ENCODE peak calls at places on chromosomes 3 and 15, in six cellular contexts. One of them, this sample, is unnamed.

GRCh38 chr3:145286937-145287336 is 874.0 kb downstream of the PLOD2 start:
- DNase-seq in neural crest cell: no peak
- DNase-seq in CD8-positive, alpha-beta T cell: no peak
- DNase-seq in heart left ventricle: no peak
- DNase-seq in ovary: no peak
- DNase-seq in foreskin fibroblast: no peak
- DNase-seq in this sample: no peak

GRCh38 chr3:50146316-50146901 is 8.7 kb upstream of the SEMA3F start:
- DNase-seq in neural crest cell: no peak
- DNase-seq in CD8-positive, alpha-beta T cell: no peak
- DNase-seq in heart left ventricle: no peak
- DNase-seq in ovary: no peak
- DNase-seq in foreskin fibroblast: no peak
- DNase-seq in this sample: no peak

GRCh38 chr15:95247068-95247984 is 1016.0 kb downstream of the MCTP2 start:
- DNase-seq in neural crest cell: no peak
- DNase-seq in CD8-positive, alpha-beta T cell: no peak
- DNase-seq in heart left ventricle: no peak
- DNase-seq in ovary: no peak
- DNase-seq in foreskin fibroblast: peak
- DNase-seq in this sample: no peak

GRCh38 chr3:46420931-46421330 is 13.9 kb downstream of the CCRL2 start:
- DNase-seq in neural crest cell: no peak
- DNase-seq in CD8-positive, alpha-beta T cell: no peak
- DNase-seq in heart left ventricle: no peak
- DNase-seq in ovary: no peak
- DNase-seq in foreskin fibroblast: no peak
- DNase-seq in this sample: no peak

GRCh38 chr15:74367296-74367854 is at the start of gene CYP11A1:
- DNase-seq in neural crest cell: no peak
- DNase-seq in CD8-positive, alpha-beta T cell: no peak
- DNase-seq in heart left ventricle: no peak
- DNase-seq in ovary: no peak
- DNase-seq in foreskin fibroblast: no peak
- DNase-seq in this sample: no peak

GRCh38 chr3:34008836-34009479 is 210.5 kb downstream of the PDCD6IP start:
- DNase-seq in neural crest cell: no peak
- DNase-seq in CD8-positive, alpha-beta T cell: no peak
- DNase-seq in heart left ventricle: no peak
- DNase-seq in ovary: no peak
- DNase-seq in foreskin fibroblast: no peak
- DNase-seq in this sample: no peak

GRCh38 chr3:20197775-20198174 is 11.8 kb upstream of the SGO1 start:
- DNase-seq in neural crest cell: no peak
- DNase-seq in CD8-positive, alpha-beta T cell: no peak
- DNase-seq in heart left ventricle: no peak
- DNase-seq in ovary: no peak
- DNase-seq in foreskin fibroblast: no peak
- DNase-seq in this sample: no peak

GRCh38 chr3:187291001-187291511 is 481 bp downstream of the MASP1 start:
- DNase-seq in neural crest cell: no peak
- DNase-seq in CD8-positive, alpha-beta T cell: no peak
- DNase-seq in heart left ventricle: no peak
- DNase-seq in ovary: no peak
- DNase-seq in foreskin fibroblast: peak
- DNase-seq in this sample: peak

GRCh38 chr3:118628704-118629341 is 405.8 kb downstream of the IGSF11 start:
- DNase-seq in neural crest cell: peak
- DNase-seq in CD8-positive, alpha-beta T cell: no peak
- DNase-seq in heart left ventricle: peak
- DNase-seq in ovary: peak
- DNase-seq in foreskin fibroblast: peak
- DNase-seq in this sample: peak

GRCh38 chr3:66931286-66931685 is 66.8 kb upstream of the KBTBD8 start:
- DNase-seq in neural crest cell: no peak
- DNase-seq in CD8-positive, alpha-beta T cell: no peak
- DNase-seq in heart left ventricle: no peak
- DNase-seq in ovary: no peak
- DNase-seq in foreskin fibroblast: no peak
- DNase-seq in this sample: no peak

GRCh38 chr3:111238896-111239295 is 167.3 kb downstream of the NECTIN3 start:
- DNase-seq in neural crest cell: no peak
- DNase-seq in CD8-positive, alpha-beta T cell: no peak
- DNase-seq in heart left ventricle: no peak
- DNase-seq in ovary: no peak
- DNase-seq in foreskin fibroblast: no peak
- DNase-seq in this sample: no peak

GRCh38 chr3:53243165-53243564 is 12.7 kb downstream of the TKT start:
- DNase-seq in neural crest cell: peak
- DNase-seq in CD8-positive, alpha-beta T cell: no peak
- DNase-seq in heart left ventricle: no peak
- DNase-seq in ovary: no peak
- DNase-seq in foreskin fibroblast: peak
- DNase-seq in this sample: no peak

GRCh38 chr3:41167722-41168497 is 31.4 kb upstream of the CTNNB1 start:
- DNase-seq in neural crest cell: no peak
- DNase-seq in CD8-positive, alpha-beta T cell: no peak
- DNase-seq in heart left ventricle: no peak
- DNase-seq in ovary: no peak
- DNase-seq in foreskin fibroblast: no peak
- DNase-seq in this sample: no peak

GRCh38 chr3:36380171-36381031 is at the start of gene STAC:
- DNase-seq in neural crest cell: peak
- DNase-seq in CD8-positive, alpha-beta T cell: no peak
- DNase-seq in heart left ventricle: peak
- DNase-seq in ovary: no peak
- DNase-seq in foreskin fibroblast: peak
- DNase-seq in this sample: peak

GRCh38 chr3:101940521-101940992 is 91.2 kb downstream of the NFKBIZ start:
- DNase-seq in neural crest cell: no peak
- DNase-seq in CD8-positive, alpha-beta T cell: no peak
- DNase-seq in heart left ventricle: peak
- DNase-seq in ovary: no peak
- DNase-seq in foreskin fibroblast: peak
- DNase-seq in this sample: peak

GRCh38 chr3:1696654-1697275 is 401.9 kb upstream of the CNTN4 start:
- DNase-seq in neural crest cell: no peak
- DNase-seq in CD8-positive, alpha-beta T cell: no peak
- DNase-seq in heart left ventricle: no peak
- DNase-seq in ovary: no peak
- DNase-seq in foreskin fibroblast: no peak
- DNase-seq in this sample: no peak

GRCh38 chr3:105965384-105965783 is 96.6 kb upstream of the CBLB start:
- DNase-seq in neural crest cell: no peak
- DNase-seq in CD8-positive, alpha-beta T cell: no peak
- DNase-seq in heart left ventricle: no peak
- DNase-seq in ovary: no peak
- DNase-seq in foreskin fibroblast: peak
- DNase-seq in this sample: no peak

GRCh38 chr3:143737065-143737464 is 111.2 kb downstream of the SLC9A9 start:
- DNase-seq in neural crest cell: no peak
- DNase-seq in CD8-positive, alpha-beta T cell: no peak
- DNase-seq in heart left ventricle: no peak
- DNase-seq in ovary: no peak
- DNase-seq in foreskin fibroblast: peak
- DNase-seq in this sample: no peak

GRCh38 chr15:86002444-86002843 is 77.2 kb upstream of the AGBL1 start:
- DNase-seq in neural crest cell: no peak
- DNase-seq in CD8-positive, alpha-beta T cell: no peak
- DNase-seq in heart left ventricle: no peak
- DNase-seq in ovary: no peak
- DNase-seq in foreskin fibroblast: no peak
- DNase-seq in this sample: no peak

GRCh38 chr3:111712294-111713180 is 117.4 kb upstream of the ZBED2 start:
- DNase-seq in neural crest cell: no peak
- DNase-seq in CD8-positive, alpha-beta T cell: no peak
- DNase-seq in heart left ventricle: peak
- DNase-seq in ovary: no peak
- DNase-seq in foreskin fibroblast: no peak
- DNase-seq in this sample: no peak

GRCh38 chr3:124563376-124563775 is 166.9 kb upstream of the UMPS start:
- DNase-seq in neural crest cell: no peak
- DNase-seq in CD8-positive, alpha-beta T cell: no peak
- DNase-seq in heart left ventricle: no peak
- DNase-seq in ovary: no peak
- DNase-seq in foreskin fibroblast: peak
- DNase-seq in this sample: no peak

GRCh38 chr3:45981321-45982038 is 14.1 kb downstream of the FYCO1 start:
- DNase-seq in neural crest cell: no peak
- DNase-seq in CD8-positive, alpha-beta T cell: no peak
- DNase-seq in heart left ventricle: no peak
- DNase-seq in ovary: no peak
- DNase-seq in foreskin fibroblast: peak
- DNase-seq in this sample: no peak

DNA sequence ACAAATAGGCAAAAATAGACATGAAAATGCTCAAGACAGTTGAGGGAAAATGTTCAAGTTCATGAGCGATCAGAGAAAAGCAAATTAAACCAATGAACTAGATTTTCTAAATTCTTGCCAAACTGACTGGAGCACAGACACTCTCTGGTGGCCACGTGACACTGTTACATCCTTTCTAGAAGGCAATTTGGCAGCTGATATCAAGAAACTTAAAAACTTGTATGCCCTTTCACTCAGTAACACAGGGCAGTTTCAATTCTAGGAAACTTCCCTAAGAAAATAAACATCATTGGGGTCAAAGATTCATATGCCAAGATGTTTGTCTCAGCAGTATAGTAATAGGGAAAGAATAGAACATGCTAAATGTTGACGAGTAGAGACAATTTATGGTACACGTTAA is 52.2 kb downstream of the ABHD5 start:
- DNase-seq in neural crest cell: no peak
- DNase-seq in CD8-positive, alpha-beta T cell: no peak
- DNase-seq in heart left ventricle: no peak
- DNase-seq in ovary: no peak
- DNase-seq in foreskin fibroblast: peak
- DNase-seq in this sample: no peak
- TF ChIP-seq CTCF in neural crest cell: peak
- TF ChIP-seq CTCF in CD8-positive, alpha-beta T cell: no peak
- TF ChIP-seq CTCF in heart left ventricle: no peak
- TF ChIP-seq CTCF in ovary: no peak
- TF ChIP-seq CTCF in foreskin fibroblast: peak
- TF ChIP-seq CTCF in this sample: no peak

DNA sequence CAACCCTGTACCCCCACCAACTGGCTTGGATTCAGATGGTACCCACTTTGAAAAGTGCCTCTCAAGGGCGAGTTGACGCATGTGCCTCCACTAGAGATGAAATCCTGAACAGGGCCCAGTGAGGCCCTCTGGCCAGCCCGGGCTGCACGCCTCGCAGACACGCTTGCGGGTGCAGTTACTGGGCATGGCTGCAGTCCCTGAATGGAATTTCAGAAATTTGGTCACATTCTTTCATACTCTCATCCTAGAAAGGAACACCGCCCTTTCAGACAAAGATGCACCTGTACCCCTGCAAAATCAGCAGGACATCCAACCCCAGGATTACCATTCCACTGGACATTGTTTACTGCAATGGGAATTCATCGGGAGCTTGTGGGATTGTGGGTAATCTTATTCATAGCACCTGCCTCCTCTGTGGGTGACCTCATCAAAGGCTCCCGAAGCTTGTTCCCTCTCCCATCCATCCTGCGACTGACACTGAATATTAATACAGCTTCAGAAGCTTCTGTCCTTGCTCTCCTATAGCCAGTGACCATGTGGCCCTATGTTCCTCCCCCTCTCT is 42.5 kb upstream of the TPM1 start:
- DNase-seq in neural crest cell: no peak
- DNase-seq in CD8-positive, alpha-beta T cell: no peak
- DNase-seq in heart left ventricle: no peak
- DNase-seq in ovary: no peak
- DNase-seq in foreskin fibroblast: no peak
- DNase-seq in this sample: no peak
- TF ChIP-seq CTCF in neural crest cell: no peak
- TF ChIP-seq CTCF in CD8-positive, alpha-beta T cell: no peak
- TF ChIP-seq CTCF in heart left ventricle: no peak
- TF ChIP-seq CTCF in ovary: no peak
- TF ChIP-seq CTCF in foreskin fibroblast: no peak
- TF ChIP-seq CTCF in this sample: no peak

DNA sequence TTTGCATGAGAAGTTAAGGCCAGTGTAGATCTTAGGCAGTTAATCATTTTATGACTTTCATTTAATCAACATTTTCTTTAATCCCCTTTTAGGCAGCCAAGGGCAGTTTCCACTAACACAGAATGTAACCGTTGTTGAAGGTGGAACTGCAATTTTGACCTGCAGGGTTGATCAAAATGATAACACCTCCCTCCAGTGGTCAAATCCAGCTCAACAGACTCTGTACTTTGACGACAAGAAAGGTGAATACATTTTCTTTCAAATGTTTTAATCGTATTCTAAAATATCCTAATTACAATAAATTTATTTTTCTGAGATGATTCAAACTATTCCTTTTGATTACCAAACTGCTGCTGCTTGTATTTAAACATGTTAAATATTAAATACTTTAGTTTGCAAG is 843.2 kb downstream of the CADM2 start:
- DNase-seq in neural crest cell: no peak
- DNase-seq in CD8-positive, alpha-beta T cell: no peak
- DNase-seq in heart left ventricle: no peak
- DNase-seq in ovary: no peak
- DNase-seq in foreskin fibroblast: peak
- DNase-seq in this sample: no peak
- TF ChIP-seq CTCF in neural crest cell: peak
- TF ChIP-seq CTCF in CD8-positive, alpha-beta T cell: no peak
- TF ChIP-seq CTCF in heart left ventricle: peak
- TF ChIP-seq CTCF in ovary: no peak
- TF ChIP-seq CTCF in foreskin fibroblast: no peak
- TF ChIP-seq CTCF in this sample: no peak

GRCh38 chr3:72938471-72939265 is 50.8 kb downstream of the GXYLT2 start:
- DNase-seq in neural crest cell: peak
- DNase-seq in CD8-positive, alpha-beta T cell: peak
- DNase-seq in heart left ventricle: peak
- DNase-seq in ovary: peak
- DNase-seq in foreskin fibroblast: peak
- DNase-seq in this sample: peak
- TF ChIP-seq CTCF in neural crest cell: peak
- TF ChIP-seq CTCF in CD8-positive, alpha-beta T cell: peak
- TF ChIP-seq CTCF in heart left ventricle: peak
- TF ChIP-seq CTCF in ovary: peak
- TF ChIP-seq CTCF in foreskin fibroblast: peak
- TF ChIP-seq CTCF in this sample: peak

GRCh38 chr3:169666501-169667379 is 3.2 kb upstream of the MECOM start:
- DNase-seq in neural crest cell: no peak
- DNase-seq in CD8-positive, alpha-beta T cell: no peak
- DNase-seq in heart left ventricle: no peak
- DNase-seq in ovary: no peak
- DNase-seq in foreskin fibroblast: no peak
- DNase-seq in this sample: no peak

GRCh38 chr3:169667380-169667671 is 3.8 kb upstream of the MECOM start:
- DNase-seq in neural crest cell: no peak
- DNase-seq in CD8-positive, alpha-beta T cell: no peak
- DNase-seq in heart left ventricle: no peak
- DNase-seq in ovary: no peak
- DNase-seq in foreskin fibroblast: no peak
- DNase-seq in this sample: no peak

GRCh38 chr3:169668081-169668956 is 4.8 kb upstream of the MECOM start:
- DNase-seq in neural crest cell: no peak
- DNase-seq in CD8-positive, alpha-beta T cell: no peak
- DNase-seq in heart left ventricle: peak
- DNase-seq in ovary: no peak
- DNase-seq in foreskin fibroblast: peak
- DNase-seq in this sample: peak

GRCh38 chr3:169668957-169669681 is 5.6 kb upstream of the MECOM start:
- DNase-seq in neural crest cell: peak
- DNase-seq in CD8-positive, alpha-beta T cell: no peak
- DNase-seq in heart left ventricle: peak
- DNase-seq in ovary: peak
- DNase-seq in foreskin fibroblast: peak
- DNase-seq in this sample: peak

GRCh38 chr3:169667710-169668080 is 4.2 kb upstream of the MECOM start:
- DNase-seq in neural crest cell: no peak
- DNase-seq in CD8-positive, alpha-beta T cell: no peak
- DNase-seq in heart left ventricle: no peak
- DNase-seq in ovary: no peak
- DNase-seq in foreskin fibroblast: no peak
- DNase-seq in this sample: no peak
- TF ChIP-seq CTCF in neural crest cell: no peak
- TF ChIP-seq CTCF in CD8-positive, alpha-beta T cell: no peak
- TF ChIP-seq CTCF in heart left ventricle: no peak
- TF ChIP-seq CTCF in ovary: no peak
- TF ChIP-seq CTCF in foreskin fibroblast: no peak
- TF ChIP-seq CTCF in this sample: no peak

This sample was measured in mesothelial cell of epicardium.